ENCODE peak calls at places on chromosomes 7 and 10, in seven cellular contexts. G is body of pancreas, Y is NT2/D1, O is A549, I is Peyer's patch, F is A673, J is SK-N-SH. T is an unnamed sample.

GRCh38 chr10:28492556-28492955 is 40.4 kb upstream of the WAC start:
- DNase-seq in Y (no peak), I (no peak), J (peak), F (peak), O (no peak), G (no peak), T (peak)

GRCh38 chr10:61750943-61751471 is 88.3 kb downstream of the CABCOCO1 start:
- DNase-seq in F (peak), G (peak), Y (peak), O (peak), I (peak), J (peak), T (peak)

GRCh38 chr7:80827238-80827633 is 91.6 kb downstream of the SEMA3C start:
- DNase-seq in Y (no peak), G (no peak), O (no peak), F (no peak), J (no peak), I (no peak), T (no peak)

GRCh38 chr7:130483036-130483435 is 8.8 kb upstream of the MEST start:
- DNase-seq in F (no peak), J (no peak), O (no peak), Y (no peak), G (no peak), I (no peak), T (no peak)

GRCh38 chr7:113664867-113665266 is 253.9 kb downstream of the PPP1R3A start:
- DNase-seq in I (no peak), F (no peak), G (no peak), J (no peak), Y (no peak), O (no peak), T (peak)

GRCh38 chr7:116097365-116098009 is 66.9 kb upstream of the TFEC start:
- DNase-seq in Y (no peak), F (peak), I (no peak), J (no peak), O (peak), G (no peak), T (peak)

GRCh38 chr7:86776136-86776535 is 132.4 kb downstream of the GRM3 start:
- DNase-seq in J (no peak), F (no peak), O (no peak), I (no peak), Y (no peak), G (peak), T (no peak)

GRCh38 chr10:122546242-122546641 is 14.3 kb upstream of the DMBT1 start:
- DNase-seq in O (no peak), Y (no peak), J (no peak), G (no peak), F (no peak), I (no peak), T (no peak)

GRCh38 chr10:123043409-123043925 is 34.7 kb downstream of the ACADSB start:
- DNase-seq in G (peak), I (peak), J (peak), F (peak), Y (peak), O (peak), T (peak)

GRCh38 chr7:92076509-92076908 is 57.8 kb downstream of the CYP51A1 start:
- DNase-seq in I (no peak), J (no peak), Y (no peak), O (no peak), F (no peak), G (no peak), T (no peak)

GRCh38 chr10:48634198-48634983 is 29.5 kb upstream of the ARHGAP22 start:
- DNase-seq in O (no peak), F (peak), I (peak), G (peak), J (no peak), Y (no peak), T (peak)

GRCh38 chr10:104322416-104322782 is 15.9 kb downstream of the ITPRIP start:
- DNase-seq in O (no peak), Y (no peak), I (peak), J (peak), G (peak), F (no peak), T (peak)

GRCh38 chr7:32762894-32763293 is 128.7 kb downstream of the KBTBD2 start:
- DNase-seq in F (no peak), G (no peak), Y (no peak), J (no peak), O (no peak), I (no peak), T (no peak)

GRCh38 chr7:690478-691360 is 35.8 kb upstream of the DNAAF5 start:
- DNase-seq in Y (no peak), I (no peak), F (no peak), O (no peak), G (no peak), J (no peak), T (no peak)

GRCh38 chr7:4631021-4631663 is 51.0 kb upstream of the FOXK1 start:
- DNase-seq in O (no peak), G (no peak), F (no peak), J (peak), I (no peak), Y (no peak), T (no peak)

GRCh38 chr7:4629287-4629905 is 52.7 kb upstream of the FOXK1 start:
- DNase-seq in O (no peak), F (no peak), Y (no peak), J (peak), I (no peak), G (no peak), T (no peak)

GRCh38 chr7:4634166-4634565 is 47.9 kb upstream of the FOXK1 start:
- DNase-seq in I (no peak), O (no peak), G (no peak), Y (no peak), F (no peak), J (no peak), T (peak)

GRCh38 chr7:4633012-4633411 is 49.1 kb upstream of the FOXK1 start:
- DNase-seq in I (no peak), G (no peak), O (peak), Y (no peak), J (no peak), F (no peak), T (peak)

GRCh38 chr7:4631664-4632171 is 50.4 kb upstream of the FOXK1 start:
- DNase-seq in Y (peak), O (peak), G (peak), I (peak), F (peak), J (peak), T (peak)
- H3K4me3 ChIP-seq in Y (peak), O (peak), G (no peak), I (peak), F (no peak), J (peak), T (no peak)

DNA sequence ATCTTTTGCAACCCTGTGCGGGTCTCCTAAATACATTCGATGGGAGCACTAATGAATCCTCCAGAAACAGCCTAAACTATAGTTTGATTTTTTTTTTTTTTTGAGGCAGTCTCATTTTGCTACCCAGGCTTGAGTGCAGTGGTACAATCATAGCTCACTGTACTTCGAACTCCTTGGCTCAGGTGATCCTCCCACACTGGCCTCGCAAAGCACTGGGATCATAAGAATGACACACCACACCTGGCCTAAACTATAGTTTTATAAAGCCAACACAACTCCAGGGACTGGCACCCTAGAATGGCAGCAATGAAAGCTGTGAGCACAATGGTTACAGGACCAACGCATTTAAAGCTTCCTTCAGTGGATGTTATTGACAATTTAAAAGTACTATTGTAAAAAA is 14.5 kb upstream of the JMJD1C start:
- DNase-seq in J (no peak), G (no peak), F (no peak), Y (no peak), I (peak), O (no peak), T (no peak)
- H3K4me3 ChIP-seq in J (no peak), G (no peak), F (no peak), Y (no peak), I (no peak), O (no peak), T (no peak)

GRCh38 chr10:100520811-100521210 is 1.1 kb upstream of the SEC31B start:
- DNase-seq in Y (no peak), J (no peak), O (no peak), G (no peak), F (no peak), I (no peak), T (no peak)

GRCh38 chr10:100516847-100517246 is 2.8 kb downstream of the SEC31B start:
- DNase-seq in Y (no peak), G (peak), I (no peak), F (no peak), O (peak), J (peak), T (peak)

GRCh38 chr10:100518761-100519241 is 860 bp downstream of the SEC31B start:
- DNase-seq in Y (no peak), J (peak), G (peak), O (peak), I (peak), F (peak), T (peak)

GRCh38 chr10:100522107-100522811 is 2.6 kb upstream of the SEC31B start:
- DNase-seq in G (no peak), J (no peak), I (no peak), O (no peak), Y (no peak), F (no peak), T (no peak)

DNA sequence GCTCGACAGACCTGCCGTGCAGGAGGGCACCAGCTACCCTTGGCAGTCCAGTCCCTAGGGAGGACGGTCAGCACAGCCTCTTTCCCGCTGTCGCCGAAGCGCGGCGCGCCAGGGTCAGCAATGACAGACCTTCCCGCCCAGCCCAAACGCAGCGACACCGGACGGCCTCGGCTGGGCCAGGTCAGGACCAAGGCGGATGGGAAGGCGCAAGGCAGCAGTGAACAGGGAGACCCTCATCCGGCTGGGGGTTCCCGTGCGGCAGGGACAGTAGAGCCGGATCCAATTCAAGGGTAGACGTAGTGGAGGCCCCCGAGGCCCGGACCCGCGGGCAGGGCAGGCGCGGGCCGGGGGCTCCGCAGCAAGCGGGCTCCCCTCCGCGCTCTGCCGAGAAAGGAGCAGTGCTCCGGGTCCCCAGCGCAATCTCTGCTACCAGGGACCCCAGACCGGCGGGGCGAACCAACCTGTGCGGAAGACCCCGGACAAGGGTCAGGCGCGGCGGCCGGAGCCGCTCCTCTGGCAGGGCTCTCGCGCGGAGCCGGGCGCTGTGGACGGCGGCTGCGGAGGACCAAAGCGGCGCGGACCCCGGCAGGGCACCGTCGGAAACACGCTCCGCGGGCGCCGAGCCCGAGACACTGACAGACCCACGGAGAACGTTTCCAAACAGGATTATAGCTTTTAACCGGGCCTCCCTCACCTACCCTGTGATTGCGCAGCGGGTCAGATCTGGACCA is at the start of gene SEC31B:
- DNase-seq in F (no peak), O (no peak), G (peak), I (no peak), J (peak), Y (no peak), T (no peak)
- H3K4me3 ChIP-seq in F (peak), O (no peak), G (peak), I (peak), J (no peak), Y (peak), T (no peak)

DNA sequence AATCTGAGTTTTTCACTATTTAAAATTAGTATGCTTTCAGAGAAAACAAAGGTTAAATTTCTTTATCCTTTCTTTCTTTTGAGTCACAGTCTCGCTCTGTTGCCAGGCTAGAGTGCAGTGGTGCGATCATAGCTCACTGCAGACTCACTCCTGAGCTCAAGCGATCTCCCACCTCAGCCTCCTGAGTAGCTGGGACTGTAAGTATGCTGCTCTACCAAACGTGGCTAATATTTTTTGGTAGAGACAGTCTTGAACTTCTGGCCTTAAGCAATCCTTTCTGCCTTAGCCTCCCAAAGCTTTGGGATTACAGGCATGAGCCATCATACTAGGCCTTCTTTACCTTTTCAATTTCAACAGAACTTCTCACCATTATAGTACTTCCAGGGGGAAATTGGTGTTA is 113.7 kb downstream of the TRIM24 start:
- DNase-seq in F (no peak), J (no peak), Y (no peak), G (no peak), I (no peak), O (no peak), T (no peak)
- H3K4me3 ChIP-seq in F (no peak), J (no peak), Y (no peak), G (no peak), I (no peak), O (no peak), T (no peak)

GRCh38 chr10:127196955-127197432 is 603 bp upstream of the INSYN2A start:
- DNase-seq in G (no peak), I (no peak), J (no peak), Y (no peak), F (no peak), O (no peak), T (no peak)
- H3K4me3 ChIP-seq in G (no peak), I (peak), J (peak), Y (peak), F (peak), O (peak), T (no peak)

GRCh38 chr10:132419631-132420468 is 22.9 kb downstream of the PWWP2B start:
- DNase-seq in J (peak), I (no peak), O (no peak), F (no peak), G (peak), Y (no peak), T (no peak)

GRCh38 chr10:132420469-132421376 is 23.7 kb downstream of the PWWP2B start:
- DNase-seq in Y (no peak), J (peak), F (no peak), G (peak), O (peak), I (peak), T (peak)

GRCh38 chr10:132422931-132423813 is 26.2 kb downstream of the PWWP2B start:
- DNase-seq in G (no peak), O (no peak), J (no peak), Y (no peak), F (no peak), I (no peak), T (peak)

GRCh38 chr10:132422169-132422691 is 25.2 kb downstream of the PWWP2B start:
- DNase-seq in Y (no peak), F (no peak), G (no peak), I (peak), O (no peak), J (peak), T (peak)

GRCh38 chr10:132421377-132422168 is 24.6 kb downstream of the PWWP2B start:
- DNase-seq in Y (no peak), G (peak), I (peak), F (no peak), O (peak), J (peak), T (peak)
- H3K4me3 ChIP-seq in Y (no peak), G (no peak), I (peak), F (no peak), O (no peak), J (no peak), T (peak)

GRCh38 chr7:102288285-102288930 is 1.7 kb downstream of the SH2B2 start:
- DNase-seq in F (peak), I (no peak), Y (no peak), G (no peak), O (no peak), J (no peak), T (peak)

GRCh38 chr7:102287465-102288146 is 938 bp downstream of the SH2B2 start:
- DNase-seq in O (no peak), G (peak), I (peak), J (peak), F (peak), Y (no peak), T (peak)

GRCh38 chr7:102285541-102286236 is 979 bp upstream of the SH2B2 start:
- DNase-seq in F (no peak), I (no peak), J (no peak), O (no peak), G (no peak), Y (no peak), T (no peak)

GRCh38 chr7:102286237-102287081 is at the start of gene SH2B2:
- DNase-seq in O (no peak), I (peak), J (peak), G (peak), Y (no peak), F (peak), T (peak)

DNA sequence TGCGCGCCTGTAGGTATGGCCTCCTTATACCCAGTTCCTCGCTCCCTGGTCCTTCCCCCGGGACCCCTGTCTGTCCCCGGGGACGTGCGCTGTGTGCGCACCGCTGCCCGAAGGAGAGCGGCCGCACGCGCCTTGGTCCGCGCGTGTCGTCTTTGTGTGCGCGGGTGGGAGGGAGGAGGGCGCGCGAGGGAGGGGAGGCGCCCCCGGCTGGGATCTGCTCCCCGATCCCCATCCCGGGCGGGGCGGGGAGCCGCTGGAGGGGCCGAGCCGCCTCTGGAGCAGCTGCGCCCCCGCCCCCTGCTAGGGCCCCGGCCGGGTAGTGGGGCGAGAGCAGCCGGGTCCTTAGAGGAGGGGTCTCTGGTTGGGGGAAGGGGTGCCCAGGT is 405 bp downstream of the SH2B2 start:
- DNase-seq in F (no peak), J (peak), O (no peak), G (no peak), Y (no peak), I (no peak), T (no peak)
- H3K4me3 ChIP-seq in F (peak), J (peak), O (peak), G (peak), Y (peak), I (peak), T (peak)

GRCh38 chr10:118101501-118101900 is 54.8 kb upstream of the RAB11FIP2 start:
- DNase-seq in G (no peak), Y (no peak), O (no peak), I (no peak), F (no peak), J (no peak), T (no peak)

GRCh38 chr10:118106426-118106825 is 59.7 kb upstream of the RAB11FIP2 start:
- DNase-seq in Y (peak), J (no peak), F (peak), G (peak), I (no peak), O (no peak), T (peak)

GRCh38 chr10:118107040-118107439 is 60.3 kb upstream of the RAB11FIP2 start:
- DNase-seq in F (no peak), J (no peak), Y (no peak), I (no peak), G (no peak), O (no peak), T (no peak)

GRCh38 chr10:118107541-118107940 is 60.8 kb upstream of the RAB11FIP2 start:
- DNase-seq in J (no peak), F (no peak), O (no peak), I (no peak), Y (no peak), G (no peak), T (no peak)

DNA sequence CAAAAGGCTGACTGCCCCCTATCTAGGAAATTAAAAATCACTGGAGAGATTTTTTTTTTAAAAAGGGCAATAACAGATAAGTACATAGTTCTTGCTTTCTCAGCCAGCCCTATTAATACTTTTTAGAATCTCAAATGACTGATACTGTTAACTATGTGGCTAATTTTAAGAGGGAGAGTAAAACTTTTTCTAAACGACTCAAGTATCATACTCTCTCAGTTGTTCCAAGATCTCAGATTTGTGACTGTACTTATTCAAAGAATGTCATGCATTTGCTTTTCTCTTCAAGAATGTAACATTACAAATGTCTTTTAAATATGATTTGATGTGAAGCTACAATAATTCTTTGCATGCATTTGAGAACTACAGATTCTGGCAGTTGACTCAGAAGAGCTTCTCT is 55.4 kb upstream of the RAB11FIP2 start:
- DNase-seq in O (no peak), F (no peak), I (no peak), G (no peak), Y (no peak), J (no peak), T (no peak)
- H3K4me3 ChIP-seq in O (no peak), F (no peak), I (no peak), G (no peak), Y (no peak), J (no peak), T (no peak)

T was measured in NB4.